ENCODE peak calls at places on chromosomes 11 and 22, in nine cellular contexts. H, N, R, W, Q, X, P, U and C are unnamed samples.

GRCh38 chr11:128498846-128499245 is 88.5 kb downstream of the ETS1 start:
- DNase-seq in P (no peak), W (no peak), H (no peak), U (no peak), Q (no peak), N (no peak), X (no peak), R (no peak), C (no peak)

GRCh38 chr22:37010976-37011375 is 8.3 kb downstream of the TST start:
- DNase-seq in H (no peak), X (no peak), W (no peak), Q (no peak), U (no peak), P (no peak), N (no peak), R (no peak), C (no peak)

GRCh38 chr11:19861171-19861570 is 148.5 kb downstream of the NAV2 start:
- DNase-seq in H (no peak), N (no peak), P (no peak), Q (no peak), X (no peak), U (no peak), W (peak), R (no peak), C (no peak)

GRCh38 chr11:20093775-20094174 is 66.5 kb downstream of the DBX1 start:
- DNase-seq in N (no peak), Q (no peak), U (no peak), P (no peak), R (no peak), H (no peak), W (no peak), X (no peak), C (no peak)

GRCh38 chr11:127931811-127932210 is 655.5 kb downstream of the ETS1 start:
- DNase-seq in W (no peak), P (no peak), Q (no peak), H (no peak), X (no peak), U (no peak), N (no peak), R (no peak), C (no peak)

GRCh38 chr11:36657610-36658225 is 59.7 kb upstream of the RAG2 start:
- DNase-seq in W (no peak), H (no peak), Q (no peak), U (no peak), X (no peak), R (no peak), N (no peak), P (no peak), C (no peak)

GRCh38 chr11:9528573-9529332 is 44.7 kb upstream of the WEE1 start:
- DNase-seq in P (no peak), Q (no peak), R (no peak), N (no peak), U (no peak), W (no peak), H (no peak), X (no peak), C (no peak)

GRCh38 chr11:64639885-64640284 is 48.9 kb downstream of the SLC22A12 start:
- DNase-seq in R (no peak), H (no peak), P (no peak), W (no peak), N (no peak), Q (no peak), X (no peak), U (no peak), C (no peak)

GRCh38 chr22:22702874-22703570 is 58.6 kb downstream of the GGTLC2 start:
- DNase-seq in X (no peak), H (no peak), P (no peak), R (no peak), N (no peak), W (no peak), U (no peak), Q (no peak), C (no peak)